ENCODE peak calls at places on chromosomes 6 and 20, in five cellular contexts. One of them, this sample, is unnamed.

GRCh38 chr6:135233676-135234491 is 52.8 kb downstream of the MYB start:
- DNase-seq in NCI-H446 treated with DMSO at 0.1 percent for 48 hours: no peak
- DNase-seq in upper lobe of right lung: no peak
- DNase-seq in GM12865: peak; percentile 49
- DNase-seq in NCI-H2029: no peak
- DNase-seq in this sample: peak; percentile 80

GRCh38 chr20:48788486-48789072 is 39.2 kb downstream of the PREX1 start:
- DNase-seq in NCI-H2029: no peak
- DNase-seq in GM12865: peak; percentile 92
- DNase-seq in upper lobe of right lung: no peak
- DNase-seq in NCI-H446 treated with DMSO at 0.1 percent for 48 hours: no peak
- DNase-seq in this sample: no peak

GRCh38 chr6:129645371-129646139 is 64.4 kb downstream of the ARHGAP18 start:
- DNase-seq in GM12865: no peak
- DNase-seq in NCI-H446 treated with DMSO at 0.1 percent for 48 hours: no peak
- DNase-seq in upper lobe of right lung: no peak
- DNase-seq in NCI-H2029: no peak
- DNase-seq in this sample: no peak

GRCh38 chr20:36167826-36168634 is 13.5 kb downstream of the EPB41L1 start:
- DNase-seq in upper lobe of right lung: no peak
- DNase-seq in GM12865: no peak
- DNase-seq in NCI-H446 treated with DMSO at 0.1 percent for 48 hours: no peak
- DNase-seq in NCI-H2029: no peak
- DNase-seq in this sample: no peak

GRCh38 chr6:35218021-35218420 is 4.3 kb downstream of the SCUBE3 start:
- DNase-seq in GM12865: no peak
- DNase-seq in NCI-H2029: no peak
- DNase-seq in upper lobe of right lung: no peak
- DNase-seq in NCI-H446 treated with DMSO at 0.1 percent for 48 hours: no peak
- DNase-seq in this sample: no peak

GRCh38 chr6:7058250-7058923 is 49.4 kb upstream of the RREB1 start:
- DNase-seq in NCI-H2029: peak; percentile 85
- DNase-seq in NCI-H446 treated with DMSO at 0.1 percent for 48 hours: no peak
- DNase-seq in GM12865: no peak
- DNase-seq in upper lobe of right lung: no peak
- DNase-seq in this sample: no peak

GRCh38 chr6:71139249-71139648 is 149.4 kb upstream of the OGFRL1 start:
- DNase-seq in GM12865: peak; percentile 2
- DNase-seq in NCI-H2029: no peak
- DNase-seq in NCI-H446 treated with DMSO at 0.1 percent for 48 hours: no peak
- DNase-seq in upper lobe of right lung: no peak
- DNase-seq in this sample: no peak

GRCh38 chr6:162478191-162478642 is 249.3 kb downstream of the PRKN start:
- DNase-seq in GM12865: peak; percentile 80
- DNase-seq in NCI-H2029: no peak
- DNase-seq in NCI-H446 treated with DMSO at 0.1 percent for 48 hours: no peak
- DNase-seq in upper lobe of right lung: no peak
- DNase-seq in this sample: no peak

GRCh38 chr6:36677753-36678487 is 594 bp upstream of the CDKN1A start:
- DNase-seq in NCI-H2029: no peak
- DNase-seq in GM12865: peak; percentile 44
- DNase-seq in upper lobe of right lung: no peak
- DNase-seq in NCI-H446 treated with DMSO at 0.1 percent for 48 hours: no peak
- DNase-seq in this sample: no peak

GRCh38 chr6:39593644-39594043 is 131.6 kb downstream of the KIF6 start:
- DNase-seq in GM12865: peak; percentile 6
- DNase-seq in NCI-H446 treated with DMSO at 0.1 percent for 48 hours: no peak
- DNase-seq in upper lobe of right lung: no peak
- DNase-seq in NCI-H2029: no peak
- DNase-seq in this sample: no peak

GRCh38 chr6:140977425-140977824 is 1155.3 kb upstream of the GJE1 start:
- DNase-seq in NCI-H446 treated with DMSO at 0.1 percent for 48 hours: no peak
- DNase-seq in GM12865: no peak
- DNase-seq in upper lobe of right lung: no peak
- DNase-seq in NCI-H2029: no peak
- DNase-seq in this sample: no peak